ENCODE peak calls at places on chromosome 10, in ten cellular contexts. B is esophagus squamous epithelium, P is endothelial cell of umbilical vein, Q is A549, L is transverse colon, M is tibial nerve, T is body of pancreas, E is heart left ventricle, A is uterus, X is suprapubic skin. I is an unnamed sample.

GRCh38 chr10:94397549-94398370 is 4.6 kb upstream of the TBC1D12 start:
- DNase-seq in B (no peak), P (no peak), Q (no peak), L (no peak), M (no peak), T (no peak), E (no peak), A (no peak), X (no peak), I (no peak)

GRCh38 chr10:47348661-47349470 is 703 bp downstream of the RBP3 start:
- DNase-seq in B (no peak), P (no peak), Q (no peak), L (no peak), M (no peak), T (no peak), E (no peak), A (no peak), X (peak; percentile 70), I (no peak)

GRCh38 chr10:80454526-80455460 is 683 bp downstream of the TSPAN14 start:
- DNase-seq in B (no peak), P (peak; percentile 49), Q (no peak), L (peak; percentile 86), M (no peak), T (peak; percentile 68), E (peak; percentile 75), A (peak; percentile 36), X (no peak), I (peak; percentile 88)

GRCh38 chr10:61786728-61787127 is 114.8 kb upstream of the ARID5B start:
- DNase-seq in B (no peak), P (peak; percentile 50), Q (peak; percentile 34), L (no peak), M (no peak), T (no peak), E (no peak), A (peak; percentile 24), X (no peak), I (no peak)

GRCh38 chr10:80172896-80173295 is 32.4 kb downstream of the ANXA11 start:
- DNase-seq in B (no peak), P (no peak), Q (no peak), L (peak; percentile 75), M (no peak), T (no peak), E (no peak), A (no peak), X (no peak), I (no peak)

GRCh38 chr10:133460208-133460769 is 6.5 kb downstream of the SCART1 start:
- DNase-seq in B (no peak), P (no peak), Q (no peak), L (no peak), M (no peak), T (no peak), E (no peak), A (no peak), X (no peak), I (no peak)

GRCh38 chr10:90674461-90674860 is 183.4 kb downstream of the HTR7 start:
- DNase-seq in B (no peak), P (no peak), Q (no peak), L (no peak), M (no peak), T (no peak), E (no peak), A (no peak), X (no peak), I (no peak)

GRCh38 chr10:11689945-11690736 is 52.0 kb upstream of the ECHDC3 start:
- DNase-seq in B (no peak), P (no peak), Q (no peak), L (no peak), M (no peak), T (peak; percentile 51), E (no peak), A (no peak), X (no peak), I (peak; percentile 45)

GRCh38 chr10:104230490-104230889 is 1.7 kb downstream of the CFAP43 start:
- DNase-seq in B (no peak), P (no peak), Q (no peak), L (no peak), M (no peak), T (no peak), E (no peak), A (no peak), X (no peak), I (no peak)

GRCh38 chr10:104233817-104234216 is 1.7 kb upstream of the CFAP43 start:
- DNase-seq in B (no peak), P (no peak), Q (no peak), L (no peak), M (no peak), T (no peak), E (no peak), A (no peak), X (no peak), I (no peak)

GRCh38 chr10:104232613-104233102 is 494 bp upstream of the CFAP43 start:
- DNase-seq in B (no peak), P (no peak), Q (no peak), L (no peak), M (no peak), T (no peak), E (peak; percentile 25), A (peak; percentile 21), X (no peak), I (no peak)

GRCh38 chr10:104234934-104235333 is 2.8 kb upstream of the CFAP43 start:
- DNase-seq in B (no peak), P (no peak), Q (no peak), L (no peak), M (no peak), T (no peak), E (no peak), A (no peak), X (no peak), I (no peak)

DNA sequence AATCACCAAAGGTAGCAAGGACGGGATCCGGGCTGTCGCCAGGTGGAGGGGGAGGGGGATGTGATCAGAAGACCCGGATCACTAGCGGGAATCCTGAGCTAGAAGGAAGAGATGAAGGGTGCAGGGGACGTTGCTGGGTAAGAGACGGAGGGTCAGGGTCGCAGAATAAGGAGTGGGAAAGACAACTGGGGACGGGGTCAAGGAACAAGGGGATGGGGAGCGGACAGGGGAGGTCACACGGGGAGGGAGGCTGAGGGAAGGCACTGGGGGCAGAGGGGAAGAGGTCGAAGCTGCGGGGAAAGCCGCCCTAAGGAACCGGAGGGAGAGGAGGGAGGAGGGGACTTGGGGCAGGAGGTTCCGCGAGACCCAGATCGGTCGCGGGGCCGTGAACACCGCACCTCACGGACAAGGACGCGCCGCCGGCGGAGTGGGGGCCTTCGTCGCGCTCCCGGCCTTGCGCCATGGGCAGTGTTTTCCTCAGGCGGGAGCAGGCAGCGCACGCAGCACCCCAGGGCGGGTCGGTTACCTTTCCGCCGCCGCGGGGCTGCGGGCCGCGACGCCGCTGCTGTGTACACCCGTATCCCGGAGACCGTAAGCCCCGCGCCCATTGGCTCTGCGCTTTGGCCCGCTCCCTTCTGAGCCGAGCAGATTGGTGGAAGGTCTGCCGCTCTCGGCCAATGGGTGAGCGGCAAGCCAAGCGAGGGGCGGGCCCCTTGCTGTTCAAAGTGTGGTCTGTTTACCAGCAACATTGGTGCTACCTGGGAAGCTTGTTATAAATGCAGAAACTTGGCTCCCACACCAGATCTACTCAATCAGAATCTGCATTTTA is at the start of gene CFAP43:
- DNase-seq in B (peak; percentile 88), P (peak; percentile 97), Q (peak; percentile 99), L (peak; percentile 99), M (peak; percentile 99), T (peak; percentile 99), E (peak; percentile 98), A (peak; percentile 98), X (peak; percentile 100), I (peak; percentile 98)
- TF ChIP-seq POLR2A in B (no peak), P (no peak), Q (peak; percentile 50), L (peak; percentile 66), M (no peak), T (peak; percentile 73), E (peak; percentile 28), A (peak; percentile 68), X (no peak), I (no peak)

GRCh38 chr10:125002044-125002422 is 60.1 kb downstream of the ZRANB1 start:
- DNase-seq in B (no peak), P (no peak), Q (no peak), L (no peak), M (no peak), T (no peak), E (peak; percentile 24), A (no peak), X (no peak), I (peak; percentile 13)

GRCh38 chr10:125004571-125005311 is 62.8 kb downstream of the ZRANB1 start:
- DNase-seq in B (no peak), P (no peak), Q (no peak), L (peak; percentile 4), M (no peak), T (peak; percentile 11), E (no peak), A (peak; percentile 11), X (peak; percentile 70), I (peak; percentile 29)

GRCh38 chr10:125002423-125003145 is 60.7 kb downstream of the ZRANB1 start:
- DNase-seq in B (no peak), P (no peak), Q (no peak), L (no peak), M (no peak), T (peak; percentile 11), E (peak; percentile 37), A (peak; percentile 14), X (peak; percentile 72), I (peak; percentile 14)

GRCh38 chr10:125003901-125004467 is 62.1 kb downstream of the ZRANB1 start:
- DNase-seq in B (no peak), P (no peak), Q (no peak), L (no peak), M (no peak), T (no peak), E (no peak), A (no peak), X (no peak), I (peak; percentile 49)

GRCh38 chr10:125003146-125003900 is 61.4 kb downstream of the ZRANB1 start:
- DNase-seq in B (no peak), P (no peak), Q (no peak), L (no peak), M (no peak), T (peak; percentile 11), E (no peak), A (peak; percentile 17), X (peak; percentile 70), I (peak; percentile 72)
- H3K4me1 ChIP-seq in B (no peaks in the 10 kb centered on the region), P (no peaks in the 10 kb centered on the region), Q (no peaks in the 10 kb centered on the region), L (peaks cover 20% of the 10 kb centered on the region), M (peaks cover 45% of the 10 kb centered on the region), T (peaks cover 38% of the 10 kb centered on the region), E (peaks cover 38% of the 10 kb centered on the region), A (peaks cover 27% of the 10 kb centered on the region), X (peaks cover 61% of the 10 kb centered on the region), I (peaks cover 38% of the 10 kb centered on the region)

DNA sequence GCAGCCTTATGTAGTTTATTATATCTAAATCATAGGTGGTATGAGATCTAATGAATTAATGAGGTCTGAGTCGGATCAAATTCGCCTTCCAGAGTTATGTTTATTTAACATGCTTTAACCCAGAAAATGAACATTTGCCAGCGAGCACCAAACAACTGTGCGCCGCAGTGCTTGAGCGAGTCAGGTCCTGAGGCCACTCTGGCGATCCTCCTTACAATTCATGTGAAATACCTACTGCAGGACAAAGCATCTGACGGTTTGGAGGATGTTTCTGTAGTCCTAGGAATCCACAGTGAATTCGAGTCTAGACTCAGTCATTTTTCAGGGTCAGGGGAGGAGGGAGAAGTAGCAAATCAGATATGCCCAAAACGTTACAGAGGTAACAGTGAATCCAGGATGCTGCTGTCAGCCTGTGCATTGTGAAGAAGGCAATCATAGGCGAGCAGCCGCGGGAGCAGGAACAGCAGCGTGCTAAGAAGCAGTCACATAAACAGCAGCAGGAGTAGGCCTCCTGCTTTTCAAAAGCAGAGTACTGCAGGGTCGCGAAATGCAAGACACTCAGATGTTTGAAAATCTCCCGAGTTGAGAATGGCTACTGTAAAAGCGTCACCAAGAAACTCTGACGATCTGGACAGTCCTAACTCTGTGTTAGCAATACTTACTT is 120.2 kb downstream of the CACNB2 start:
- DNase-seq in B (no peak), P (no peak), Q (no peak), L (no peak), M (no peak), T (no peak), E (no peak), A (no peak), X (no peak), I (no peak)
- H3K4me3 ChIP-seq in B (no peak overlapping the region), P (no peak overlapping the region), Q (no peak overlapping the region), L (no peak overlapping the region), M (no peak overlapping the region), T (no peak overlapping the region), E (no peak overlapping the region), A (no peak overlapping the region), X (no peak overlapping the region), I (no peak overlapping the region)

GRCh38 chr10:124745678-124746077 is 1.5 kb upstream of the FAM53B start:
- DNase-seq in B (no peak), P (peak; percentile 84), Q (peak; percentile 49), L (no peak), M (no peak), T (no peak), E (no peak), A (no peak), X (no peak), I (no peak)

GRCh38 chr10:124744688-124745055 is 494 bp upstream of the FAM53B start:
- DNase-seq in B (no peak), P (peak; percentile 78), Q (peak; percentile 42), L (no peak), M (no peak), T (no peak), E (no peak), A (no peak), X (no peak), I (no peak)

GRCh38 chr10:124743188-124744046 is 761 bp downstream of the FAM53B start:
- DNase-seq in B (no peak), P (peak; percentile 48), Q (peak; percentile 54), L (no peak), M (no peak), T (peak; percentile 41), E (no peak), A (peak; percentile 46), X (no peak), I (peak; percentile 90)

GRCh38 chr10:124745257-124745656 is 1.1 kb upstream of the FAM53B start:
- DNase-seq in B (no peak), P (no peak), Q (no peak), L (no peak), M (no peak), T (no peak), E (no peak), A (no peak), X (no peak), I (no peak)

GRCh38 chr10:124744047-124744687 is at the start of gene FAM53B:
- DNase-seq in B (no peak), P (peak; percentile 62), Q (peak; percentile 78), L (peak; percentile 88), M (peak; percentile 70), T (peak; percentile 85), E (peak; percentile 91), A (peak; percentile 82), X (no peak), I (peak; percentile 88)
- TF ChIP-seq POLR2A in B (peak; percentile 24), P (peak; percentile 7), Q (no peak), L (no peak), M (peak; percentile 78), T (no peak), E (no peak), A (peak; percentile 74), X (no peak), I (peak; percentile 42)